ENCODE peak calls at places on chromosome 14, in four cellular contexts. J, N, I and H are unnamed samples.
A peak's percentile ranks its signal among the peaks of the same experiment; 100 is the strongest.

GRCh38 chr14:105465209-105466031 is 9.2 kb upstream of the CRIP2 start:
- DNase-seq in J (no peak), N (no peak), I (no peak), H (no peak)

GRCh38 chr14:24816011-24816928 is 182.3 kb upstream of the GZMB start:
- DNase-seq in J (peak; percentile 20), N (no peak), I (no peak), H (no peak)

GRCh38 chr14:54796961-54797360 is 105.7 kb downstream of the GCH1 start:
- DNase-seq in J (peak; percentile 22), N (no peak), I (peak; percentile 22), H (no peak)

GRCh38 chr14:101623077-101623372 is 61.7 kb downstream of the DIO3 start:
- DNase-seq in J (no peak), N (no peak), I (no peak), H (no peak)

GRCh38 chr14:55107766-55108554 is 21.1 kb upstream of the LGALS3 start:
- DNase-seq in J (peak; percentile 98), N (peak; percentile 91), I (peak; percentile 85), H (peak; percentile 95)

GRCh38 chr14:44897844-44898151 is 63.9 kb downstream of the KLHL28 start:
- DNase-seq in J (peak; percentile 54), N (peak; percentile 40), I (no peak), H (no peak)

GRCh38 chr14:89793367-89793716 is 161.2 kb downstream of the EFCAB11 start:
- DNase-seq in J (no peak), N (no peak), I (no peak), H (no peak)

GRCh38 chr14:73785336-73785833 is 66.2 kb upstream of the PTGR2 start:
- DNase-seq in J (peak; percentile 96), N (no peak), I (peak; percentile 75), H (no peak)

GRCh38 chr14:24734917-24735500 is 101.0 kb upstream of the GZMB start:
- DNase-seq in J (peak; percentile 82), N (peak; percentile 39), I (peak; percentile 50), H (peak; percentile 43)

GRCh38 chr14:59245809-59246295 is 57.4 kb downstream of the DAAM1 start:
- DNase-seq in J (no peak), N (no peak), I (no peak), H (no peak)

GRCh38 chr14:35163384-35163783 is 41.0 kb downstream of the PRORP start:
- DNase-seq in J (no peak), N (no peak), I (no peak), H (no peak)

GRCh38 chr14:23402296-23403138 is 5.6 kb downstream of the MYH6 start:
- DNase-seq in J (no peak), N (no peak), I (no peak), H (no peak)

GRCh38 chr14:60188696-60189095 is 23.5 kb upstream of the DHRS7 start:
- DNase-seq in J (no peak), N (no peak), I (no peak), H (no peak)

GRCh38 chr14:64760146-64760755 is 56.0 kb downstream of the PLEKHG3 start:
- DNase-seq in J (peak; percentile 11), N (peak; percentile 24), I (no peak), H (no peak)

DNA sequence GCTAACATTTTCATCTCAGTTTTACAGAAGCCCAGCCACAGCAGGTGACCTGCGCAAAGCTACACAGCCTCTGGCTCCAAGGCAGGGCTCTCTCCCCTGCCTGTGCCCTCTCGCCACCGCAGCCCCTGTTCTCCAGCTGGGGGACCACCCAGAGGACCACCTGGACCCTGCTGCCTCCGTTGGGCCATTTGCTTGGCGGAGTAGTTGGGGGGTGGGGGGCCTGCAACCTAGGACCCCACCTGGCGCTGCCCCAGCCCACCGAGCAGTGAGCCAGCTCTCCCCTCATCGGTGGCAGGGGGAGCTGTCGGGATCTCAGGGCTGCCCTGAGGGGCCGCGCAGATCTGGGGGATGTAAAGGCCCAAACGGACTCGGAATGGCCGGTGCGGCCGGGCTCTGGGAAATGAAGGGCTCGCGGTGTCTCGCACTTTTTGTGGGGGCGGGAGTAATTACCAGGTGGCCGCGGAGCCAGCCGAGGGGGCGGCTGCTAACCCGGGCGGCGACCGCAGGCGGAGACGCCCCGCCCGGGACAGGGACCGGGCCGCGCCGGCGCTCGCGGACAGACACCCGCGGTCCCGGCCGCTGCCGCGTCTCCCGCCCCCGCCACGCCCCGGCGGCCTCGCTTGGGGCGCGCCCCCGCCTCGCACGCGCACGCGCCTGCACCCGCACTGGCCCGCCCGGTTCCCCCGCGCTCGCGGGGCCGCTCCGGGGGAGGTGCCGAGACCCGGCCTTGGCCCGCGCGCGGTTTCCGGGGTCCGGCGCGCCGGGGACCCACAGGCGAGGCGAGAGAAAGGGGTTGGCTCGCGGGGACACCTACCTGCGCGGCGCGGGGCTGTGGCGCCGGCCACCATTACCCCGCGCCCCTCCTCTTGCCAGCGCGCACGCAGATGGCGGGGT is 8.6 kb upstream of the GPR68 start:
- DNase-seq in J (no peak), N (no peak), I (no peak), H (no peak)
- TF ChIP-seq CTCF in J (no peak), N (no peak), I (peak; percentile 27), H (peak; percentile 5)

GRCh38 chr14:92513204-92513965 is at the start of gene RIN3:
- DNase-seq in J (peak; percentile 62), N (no peak), I (no peak), H (no peak)

GRCh38 chr14:92511472-92512247 is 1.9 kb upstream of the RIN3 start:
- DNase-seq in J (peak; percentile 95), N (peak; percentile 94), I (peak; percentile 94), H (peak; percentile 91)

GRCh38 chr14:92510972-92511371 is 2.6 kb upstream of the RIN3 start:
- DNase-seq in J (no peak), N (peak; percentile 51), I (no peak), H (no peak)

GRCh38 chr14:92513966-92514843 is 624 bp downstream of the RIN3 start:
- DNase-seq in J (peak; percentile 52), N (no peak), I (no peak), H (no peak)

DNA sequence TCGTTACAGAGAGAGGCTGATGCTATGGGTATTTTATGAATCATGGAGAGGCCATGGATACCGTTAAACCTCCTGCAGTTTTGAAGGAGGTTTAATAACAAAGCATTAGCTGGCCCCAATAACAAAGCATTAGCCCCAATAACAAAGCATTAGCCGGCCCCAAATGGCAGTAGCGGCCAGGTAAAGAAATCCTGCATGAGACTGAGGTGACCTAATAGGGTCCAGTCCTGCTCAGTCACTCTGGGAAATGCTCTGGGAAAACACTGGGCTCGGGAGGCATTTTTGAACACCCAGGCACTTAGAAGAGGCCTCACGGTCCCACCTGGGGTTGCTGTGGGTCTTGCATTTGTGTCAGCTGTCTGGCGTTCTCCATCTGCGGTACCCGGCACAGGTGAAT is 776 bp upstream of the RIN3 start:
- DNase-seq in J (no peak), N (no peak), I (no peak), H (no peak)
- H3K4me3 ChIP-seq in J (peak overlapping the region; percentile 80), N (peak overlapping the region; percentile 72), I (peak overlapping the region; percentile 58), H (peak overlapping the region; percentile 80)

DNA sequence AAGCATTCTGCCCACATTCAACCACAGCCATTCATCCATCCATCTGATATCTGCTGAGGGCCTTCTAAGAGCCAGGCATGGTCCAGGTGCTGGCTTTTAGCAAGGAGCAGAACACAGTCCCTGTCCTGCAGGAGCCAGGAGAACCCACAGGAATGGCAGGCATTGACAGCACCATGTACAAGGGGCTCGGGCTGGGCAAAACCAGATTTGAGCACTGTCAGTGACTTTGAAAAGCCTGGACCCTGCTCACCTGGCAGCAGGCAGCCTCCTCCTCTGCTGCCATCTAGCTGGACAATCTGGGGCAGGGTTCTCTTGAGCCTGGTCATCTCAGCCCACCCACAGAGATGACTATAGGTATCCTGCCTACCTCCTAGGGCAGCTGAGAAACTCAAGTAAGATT is 136.9 kb downstream of the ZFP36L1 start:
- DNase-seq in J (no peak), N (peak; percentile 18), I (no peak), H (no peak)
- TF ChIP-seq CTCF in J (no peak), N (peak; percentile 47), I (no peak), H (peak; percentile 7)

GRCh38 chr14:98819867-98820206 is 452.2 kb downstream of the BCL11B start:
- DNase-seq in J (no peak), N (no peak), I (no peak), H (no peak)
- H3K4me3 ChIP-seq in J (no peak overlapping the region), N (no peak overlapping the region), I (no peak overlapping the region), H (no peak overlapping the region)

DNA sequence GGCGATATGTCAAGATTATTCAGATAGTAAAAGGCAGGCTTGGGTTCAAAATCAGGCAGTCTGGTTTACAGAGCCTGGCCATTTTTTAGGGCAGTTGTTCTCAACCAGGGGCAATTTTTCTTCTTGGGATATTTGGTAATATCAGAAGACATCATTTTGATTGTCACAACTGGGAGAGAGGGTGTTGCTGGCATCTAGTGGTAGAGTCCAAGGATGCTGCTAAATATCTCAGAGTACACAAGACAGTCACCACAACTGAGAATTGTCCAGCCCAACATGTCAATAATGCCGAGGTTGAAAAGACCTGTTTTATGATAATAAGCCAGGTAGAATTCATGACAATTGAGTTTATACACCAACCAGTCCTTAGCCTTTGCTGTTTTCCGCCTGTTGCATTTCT is 733.9 kb downstream of the NRXN3 start:
- DNase-seq in J (no peak), N (no peak), I (no peak), H (no peak)
- TF ChIP-seq CTCF in J (no peak), N (no peak), I (no peak), H (no peak)

DNA sequence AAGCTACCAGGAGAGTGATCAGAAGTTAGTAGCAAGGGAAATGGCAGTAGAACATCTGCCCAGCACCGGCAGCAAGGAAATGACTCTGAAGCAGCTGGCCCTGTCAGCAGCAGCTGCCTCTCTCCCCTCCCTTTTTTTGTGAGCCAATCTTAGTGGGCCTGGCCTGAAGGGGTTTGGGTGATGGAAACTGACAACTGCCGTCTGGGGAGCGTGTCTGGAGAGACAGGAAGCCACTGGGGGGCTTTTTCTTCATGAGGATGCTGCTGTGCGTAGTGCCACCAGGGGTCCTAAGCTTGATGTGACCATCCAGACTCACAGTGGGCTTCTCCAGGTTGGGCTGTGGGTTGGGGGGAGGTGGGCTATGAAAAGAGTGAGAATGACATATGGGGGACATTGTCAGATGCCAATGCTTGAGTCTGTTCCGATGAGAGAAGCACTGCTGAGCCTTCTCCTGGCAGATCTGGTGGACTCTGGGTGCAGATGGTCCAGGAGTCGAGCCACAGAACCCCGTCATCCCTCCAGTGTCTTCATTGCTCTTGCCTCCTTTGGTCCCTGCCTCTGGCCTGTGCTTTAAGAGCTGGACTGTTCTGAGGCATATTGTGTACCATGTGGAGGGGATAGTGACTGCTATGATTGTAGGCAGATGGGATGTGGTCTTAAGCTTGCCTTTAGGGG is 87.6 kb upstream of the HIF1A start:
- DNase-seq in J (no peak), N (no peak), I (no peak), H (no peak)
- H3K4me3 ChIP-seq in J (no peak overlapping the region), N (no peak overlapping the region), I (no peak overlapping the region), H (no peak overlapping the region)

DNA sequence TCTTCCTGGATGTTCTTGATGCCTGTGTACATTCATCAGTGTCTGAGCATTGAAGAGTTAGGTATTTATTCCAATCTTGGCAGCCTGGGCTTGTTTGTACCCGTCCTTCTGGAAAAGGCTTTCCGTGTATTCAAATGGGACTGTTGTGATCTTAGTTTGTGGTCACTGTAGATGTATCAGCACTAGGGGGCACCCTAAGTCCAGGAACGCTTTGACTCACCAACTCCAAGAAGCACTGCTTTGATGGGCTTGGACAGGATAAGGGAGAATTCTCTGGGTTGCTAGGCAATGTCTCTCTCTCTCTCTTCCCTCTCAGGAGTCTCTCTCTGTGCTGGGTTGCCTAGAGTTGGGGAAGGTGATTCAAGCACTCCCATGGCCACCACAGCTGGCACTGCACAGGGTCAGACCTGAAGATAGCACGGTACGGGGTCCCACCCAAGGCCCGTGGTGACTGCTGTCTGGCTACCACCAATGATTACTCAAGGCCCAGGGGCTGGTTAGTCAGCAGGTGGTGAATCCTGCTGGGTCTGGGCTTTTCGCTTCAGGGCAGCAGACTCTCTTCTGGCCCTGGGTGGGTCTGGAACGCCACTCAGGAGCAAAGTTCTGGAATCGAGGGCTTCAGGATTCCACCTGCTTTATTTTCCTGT is 211.1 kb upstream of the RGS6 start:
- DNase-seq in J (peak; percentile 83), N (peak; percentile 57), I (peak; percentile 74), H (no peak)
- TF ChIP-seq CTCF in J (peak; percentile 62), N (peak; percentile 80), I (peak; percentile 75), H (peak; percentile 80)

GRCh38 chr14:92686763-92687427 is 61.5 kb downstream of the LGMN start:
- DNase-seq in J (peak; percentile 56), N (peak; percentile 33), I (no peak), H (no peak)
- H3K4me3 ChIP-seq in J (no peak overlapping the region), N (peak overlapping the region; percentile 43), I (peak overlapping the region; percentile 25), H (no peak overlapping the region)